ENCODE peak calls at places on chromosomes 3 and 15, in nine cellular contexts. One of them, this sample, is unnamed.

GRCh38 chr3:52435246-52436101 is 9.4 kb downstream of the SEMA3G start:
- DNase-seq in NB4: peak
- DNase-seq in tibial nerve: no peak
- DNase-seq in uterus: no peak
- DNase-seq in heart left ventricle: no peak
- DNase-seq in A549: no peak
- DNase-seq in gastrocnemius medialis: no peak
- DNase-seq in HCT116: no peak
- DNase-seq in sigmoid colon: peak
- DNase-seq in this sample: no peak

GRCh38 chr15:40830884-40831283 is 2.4 kb upstream of the PPP1R14D start:
- DNase-seq in NB4: no peak
- DNase-seq in tibial nerve: no peak
- DNase-seq in uterus: no peak
- DNase-seq in heart left ventricle: no peak
- DNase-seq in A549: no peak
- DNase-seq in gastrocnemius medialis: no peak
- DNase-seq in HCT116: no peak
- DNase-seq in sigmoid colon: no peak
- DNase-seq in this sample: no peak

GRCh38 chr3:55804170-55805095 is 317.3 kb upstream of the WNT5A start:
- DNase-seq in NB4: no peak
- DNase-seq in tibial nerve: no peak
- DNase-seq in uterus: no peak
- DNase-seq in heart left ventricle: no peak
- DNase-seq in A549: no peak
- DNase-seq in gastrocnemius medialis: no peak
- DNase-seq in HCT116: no peak
- DNase-seq in sigmoid colon: no peak
- DNase-seq in this sample: no peak

GRCh38 chr3:22734207-22734606 is 468.9 kb upstream of the UBE2E2 start:
- DNase-seq in NB4: no peak
- DNase-seq in tibial nerve: no peak
- DNase-seq in uterus: no peak
- DNase-seq in heart left ventricle: no peak
- DNase-seq in A549: no peak
- DNase-seq in gastrocnemius medialis: no peak
- DNase-seq in HCT116: no peak
- DNase-seq in sigmoid colon: no peak
- DNase-seq in this sample: no peak

GRCh38 chr15:48858401-48858800 is 19.5 kb upstream of the EID1 start:
- DNase-seq in NB4: peak
- DNase-seq in tibial nerve: no peak
- DNase-seq in uterus: no peak
- DNase-seq in heart left ventricle: no peak
- DNase-seq in A549: peak
- DNase-seq in gastrocnemius medialis: no peak
- DNase-seq in HCT116: no peak
- DNase-seq in sigmoid colon: no peak
- DNase-seq in this sample: peak

GRCh38 chr15:52378746-52379394 is 83.3 kb upstream of the MYO5C start:
- DNase-seq in NB4: no peak
- DNase-seq in tibial nerve: no peak
- DNase-seq in uterus: no peak
- DNase-seq in heart left ventricle: no peak
- DNase-seq in A549: no peak
- DNase-seq in gastrocnemius medialis: no peak
- DNase-seq in HCT116: no peak
- DNase-seq in sigmoid colon: no peak
- DNase-seq in this sample: no peak

GRCh38 chr3:57100046-57100695 is 39.7 kb downstream of the SPATA12 start:
- DNase-seq in NB4: peak
- DNase-seq in tibial nerve: peak
- DNase-seq in uterus: peak
- DNase-seq in heart left ventricle: peak
- DNase-seq in A549: peak
- DNase-seq in gastrocnemius medialis: peak
- DNase-seq in HCT116: peak
- DNase-seq in sigmoid colon: peak
- DNase-seq in this sample: peak

GRCh38 chr15:37585966-37586656 is 348.3 kb upstream of the TMCO5A start:
- DNase-seq in NB4: no peak
- DNase-seq in tibial nerve: no peak
- DNase-seq in uterus: no peak
- DNase-seq in heart left ventricle: no peak
- DNase-seq in A549: no peak
- DNase-seq in gastrocnemius medialis: no peak
- DNase-seq in HCT116: no peak
- DNase-seq in sigmoid colon: no peak
- DNase-seq in this sample: no peak

GRCh38 chr3:105853801-105854432 is 14.9 kb downstream of the CBLB start:
- DNase-seq in NB4: no peak
- DNase-seq in tibial nerve: no peak
- DNase-seq in uterus: no peak
- DNase-seq in heart left ventricle: no peak
- DNase-seq in A549: no peak
- DNase-seq in gastrocnemius medialis: no peak
- DNase-seq in HCT116: no peak
- DNase-seq in sigmoid colon: no peak
- DNase-seq in this sample: no peak

GRCh38 chr3:67083277-67083676 is 85.2 kb downstream of the KBTBD8 start:
- DNase-seq in NB4: peak
- DNase-seq in tibial nerve: no peak
- DNase-seq in uterus: no peak
- DNase-seq in heart left ventricle: no peak
- DNase-seq in A549: no peak
- DNase-seq in gastrocnemius medialis: no peak
- DNase-seq in HCT116: no peak
- DNase-seq in sigmoid colon: no peak
- DNase-seq in this sample: no peak

GRCh38 chr15:70033529-70034140 is 64.1 kb downstream of the TLE3 start:
- DNase-seq in NB4: no peak
- DNase-seq in tibial nerve: no peak
- DNase-seq in uterus: peak
- DNase-seq in heart left ventricle: no peak
- DNase-seq in A549: no peak
- DNase-seq in gastrocnemius medialis: no peak
- DNase-seq in HCT116: no peak
- DNase-seq in sigmoid colon: peak
- DNase-seq in this sample: peak

GRCh38 chr3:172836390-172836997 is 86.0 kb downstream of the ECT2 start:
- DNase-seq in NB4: peak
- DNase-seq in tibial nerve: peak
- DNase-seq in uterus: peak
- DNase-seq in heart left ventricle: peak
- DNase-seq in A549: peak
- DNase-seq in gastrocnemius medialis: no peak
- DNase-seq in HCT116: peak
- DNase-seq in sigmoid colon: no peak
- DNase-seq in this sample: peak

GRCh38 chr3:121822973-121823372 is 11.9 kb downstream of the IQCB1 start:
- DNase-seq in NB4: no peak
- DNase-seq in tibial nerve: no peak
- DNase-seq in uterus: no peak
- DNase-seq in heart left ventricle: no peak
- DNase-seq in A549: no peak
- DNase-seq in gastrocnemius medialis: no peak
- DNase-seq in HCT116: no peak
- DNase-seq in sigmoid colon: no peak
- DNase-seq in this sample: no peak

DNA sequence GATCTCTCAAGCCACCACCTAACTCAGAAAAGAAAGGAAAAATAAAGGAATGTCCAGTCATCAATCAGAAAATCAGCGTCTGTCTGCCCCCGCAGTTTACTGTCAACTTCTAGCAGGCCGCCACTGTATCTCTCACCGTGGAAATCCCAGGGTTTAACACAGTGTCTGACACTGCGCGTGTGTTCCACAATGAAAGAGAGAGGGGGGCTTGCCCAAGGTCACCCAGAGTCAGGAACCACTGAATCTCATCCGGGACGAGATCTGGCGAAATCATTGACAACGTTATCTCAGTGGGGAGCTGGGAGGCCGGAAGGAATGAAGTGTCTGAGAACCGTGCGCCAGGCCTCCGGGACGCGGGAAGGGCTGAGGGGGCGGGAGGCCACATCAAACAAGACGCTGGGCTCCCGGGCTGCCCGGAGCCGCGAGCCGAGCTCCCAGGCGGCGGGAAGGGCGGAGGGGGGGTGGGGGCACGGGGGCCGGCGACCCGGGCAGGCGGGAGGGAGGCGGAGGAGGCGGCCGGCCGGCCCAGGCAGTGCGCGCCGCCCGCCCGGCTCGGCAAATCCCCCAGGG is 2.2 kb upstream of the HES1 start:
- DNase-seq in NB4: peak
- DNase-seq in tibial nerve: peak
- DNase-seq in uterus: peak
- DNase-seq in heart left ventricle: peak
- DNase-seq in A549: peak
- DNase-seq in gastrocnemius medialis: peak
- DNase-seq in HCT116: no peak
- DNase-seq in sigmoid colon: peak
- DNase-seq in this sample: peak
- TF ChIP-seq POLR2A in NB4: no peak
- TF ChIP-seq POLR2A in tibial nerve: no peak
- TF ChIP-seq POLR2A in uterus: no peak
- TF ChIP-seq POLR2A in heart left ventricle: no peak
- TF ChIP-seq POLR2A in A549: no peak
- TF ChIP-seq POLR2A in gastrocnemius medialis: no peak
- TF ChIP-seq POLR2A in HCT116: no peak
- TF ChIP-seq POLR2A in sigmoid colon: no peak
- TF ChIP-seq POLR2A in this sample: no peak

DNA sequence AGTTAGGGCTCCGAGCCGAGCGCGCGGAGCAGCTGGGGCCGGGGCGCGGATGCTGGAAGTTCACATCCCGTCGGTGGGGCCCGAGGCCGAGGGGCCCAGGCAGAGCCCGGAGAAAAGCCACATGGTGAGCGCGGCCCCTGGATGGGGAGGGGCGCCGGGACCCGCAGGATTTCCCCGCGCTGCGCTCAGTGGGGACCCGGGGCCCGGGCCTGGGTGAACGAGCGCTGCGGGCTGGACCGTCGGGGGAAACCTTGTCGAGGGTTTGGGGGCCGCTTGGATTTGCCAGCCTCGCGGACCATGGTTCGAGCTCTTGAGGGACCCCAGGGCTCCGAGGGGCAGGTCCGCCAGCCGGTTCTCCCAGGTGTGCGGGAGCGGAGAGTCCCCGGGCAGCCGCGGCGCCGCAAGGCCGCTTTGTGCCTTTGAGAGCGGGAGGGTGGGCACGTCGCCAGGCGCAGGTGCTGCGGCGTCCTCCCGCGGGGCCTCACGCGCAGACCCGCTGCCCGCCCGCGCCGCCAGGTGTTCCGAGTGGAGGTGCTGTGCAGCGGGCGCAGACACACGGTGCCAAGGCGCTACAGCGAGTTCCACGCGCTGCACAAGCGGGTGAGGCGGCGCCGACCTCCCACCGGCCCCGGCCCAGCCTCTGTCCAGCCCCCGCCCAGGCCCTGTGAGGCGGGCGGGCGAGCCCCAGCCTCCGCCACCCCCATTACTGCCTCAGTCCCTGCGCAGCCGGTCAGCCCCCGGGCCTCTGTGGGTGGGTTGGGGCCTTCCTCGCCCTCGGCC is at the start of gene SNX22:
- DNase-seq in NB4: no peak
- DNase-seq in tibial nerve: no peak
- DNase-seq in uterus: no peak
- DNase-seq in heart left ventricle: no peak
- DNase-seq in A549: no peak
- DNase-seq in gastrocnemius medialis: no peak
- DNase-seq in HCT116: no peak
- DNase-seq in sigmoid colon: no peak
- DNase-seq in this sample: peak
- TF ChIP-seq POLR2A in NB4: no peak
- TF ChIP-seq POLR2A in tibial nerve: no peak
- TF ChIP-seq POLR2A in uterus: no peak
- TF ChIP-seq POLR2A in heart left ventricle: no peak
- TF ChIP-seq POLR2A in A549: no peak
- TF ChIP-seq POLR2A in gastrocnemius medialis: no peak
- TF ChIP-seq POLR2A in HCT116: no peak
- TF ChIP-seq POLR2A in sigmoid colon: no peak
- TF ChIP-seq POLR2A in this sample: peak

DNA sequence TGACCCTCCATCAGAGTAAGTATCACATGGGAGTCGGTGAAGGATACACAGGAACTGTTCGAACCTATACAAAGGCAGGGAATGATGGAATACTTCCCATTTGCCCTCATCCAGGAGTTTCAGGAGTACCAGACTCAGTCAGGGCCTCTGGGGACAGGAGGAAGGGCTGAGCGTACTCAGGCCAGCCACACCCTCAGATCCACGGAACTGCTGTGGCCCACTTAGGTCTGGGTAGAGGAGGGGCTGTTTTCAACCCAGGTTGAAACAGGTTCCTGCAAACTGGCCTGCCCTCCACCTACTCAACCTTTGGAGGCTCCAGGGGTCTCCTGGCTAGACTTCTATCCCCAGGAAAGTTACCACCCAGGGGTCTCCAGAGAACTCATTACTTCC is 6.7 kb upstream of the IGDCC3 start:
- DNase-seq in NB4: no peak
- DNase-seq in tibial nerve: no peak
- DNase-seq in uterus: no peak
- DNase-seq in heart left ventricle: no peak
- DNase-seq in A549: no peak
- DNase-seq in gastrocnemius medialis: no peak
- DNase-seq in HCT116: no peak
- DNase-seq in sigmoid colon: no peak
- DNase-seq in this sample: no peak
- TF ChIP-seq POLR2A in NB4: no peak
- TF ChIP-seq POLR2A in tibial nerve: no peak
- TF ChIP-seq POLR2A in uterus: no peak
- TF ChIP-seq POLR2A in heart left ventricle: no peak
- TF ChIP-seq POLR2A in A549: no peak
- TF ChIP-seq POLR2A in gastrocnemius medialis: no peak
- TF ChIP-seq POLR2A in HCT116: no peak
- TF ChIP-seq POLR2A in sigmoid colon: no peak
- TF ChIP-seq POLR2A in this sample: no peak

DNA sequence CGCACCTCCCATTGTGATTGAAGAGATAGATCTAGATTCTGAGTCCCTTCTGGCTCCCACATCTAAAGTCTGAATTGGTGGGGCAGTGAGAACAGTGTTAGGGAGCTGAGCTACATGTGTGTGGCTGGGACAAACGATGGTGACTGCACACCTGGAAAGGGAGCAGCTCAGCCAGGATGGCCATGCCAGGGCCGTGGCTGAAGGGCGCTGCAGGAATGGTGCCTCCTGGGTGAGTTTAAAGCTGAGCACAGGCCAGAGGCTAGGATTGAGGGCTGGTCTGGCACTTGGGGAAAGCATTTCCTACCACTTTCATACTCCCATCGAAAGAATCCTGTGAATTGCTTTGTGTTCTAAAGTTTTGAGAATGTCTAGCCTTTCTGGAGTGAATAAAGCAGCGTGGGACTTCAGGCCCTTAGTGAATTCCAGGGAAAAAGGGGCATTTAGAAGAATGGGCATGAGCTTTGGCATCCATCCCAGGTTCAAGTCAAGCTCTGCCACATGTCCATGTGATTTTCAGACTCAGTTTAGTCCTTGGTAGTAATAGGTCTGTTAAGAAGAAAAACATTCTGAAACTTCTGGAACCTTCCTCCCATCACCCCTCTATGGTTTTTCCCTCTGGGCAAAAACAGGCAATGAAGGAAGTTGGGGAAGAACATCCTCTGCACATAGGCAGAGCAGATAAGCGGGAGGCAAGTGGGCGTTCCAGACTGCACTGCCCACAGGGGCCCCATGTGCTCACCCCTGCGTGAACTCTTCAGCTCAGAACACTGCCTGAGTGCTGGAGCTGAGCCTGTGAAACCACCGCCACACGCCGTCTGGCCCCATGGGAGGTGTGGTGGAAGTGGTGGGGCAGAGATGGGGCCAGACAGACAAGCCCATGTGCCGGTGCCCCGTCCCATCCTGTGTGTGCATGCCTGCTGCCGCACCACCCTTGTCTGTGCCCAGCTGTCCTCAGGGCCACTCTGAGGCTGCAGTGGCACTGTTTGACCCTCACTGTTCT is 12.9 kb upstream of the CPNE9 start:
- DNase-seq in NB4: peak
- DNase-seq in tibial nerve: no peak
- DNase-seq in uterus: no peak
- DNase-seq in heart left ventricle: no peak
- DNase-seq in A549: no peak
- DNase-seq in gastrocnemius medialis: no peak
- DNase-seq in HCT116: no peak
- DNase-seq in sigmoid colon: no peak
- DNase-seq in this sample: peak
- TF ChIP-seq POLR2A in NB4: no peak
- TF ChIP-seq POLR2A in tibial nerve: no peak
- TF ChIP-seq POLR2A in uterus: no peak
- TF ChIP-seq POLR2A in heart left ventricle: no peak
- TF ChIP-seq POLR2A in A549: no peak
- TF ChIP-seq POLR2A in gastrocnemius medialis: no peak
- TF ChIP-seq POLR2A in HCT116: no peak
- TF ChIP-seq POLR2A in sigmoid colon: no peak
- TF ChIP-seq POLR2A in this sample: no peak